ENCODE peak calls at places on chromosomes 13 and 19, in nine cellular contexts. One of them, this sample, is unnamed.

GRCh38 chr13:21240586-21240985 is 64.1 kb downstream of the MRPL57 start:
- DNase-seq in activated naive CD4-positive, alpha-beta T cell treated with anti-CD3 and anti-CD28 coated beads, Interleukin-2, amount 50 U/mL, for 16 hours: no peak
- DNase-seq in neural crest cell: no peak
- DNase-seq in thoracic aorta: no peak
- DNase-seq in tibial artery: no peak
- DNase-seq in stimulated activated CD4-positive, alpha-beta T cell treated with anti-CD3 and anti-CD28 coated beads, TNF-alpha, amount 100 ng/mL, for 4 hours: no peak
- DNase-seq in activated gamma-delta T cell treated with Interleukin-2 at 50 U/mL for 16 hours: no peak
- DNase-seq in cardiac fibroblast: peak; percentile 53
- DNase-seq in activated naive CD8-positive, alpha-beta T cell treated with anti-CD3 and anti-CD28 coated beads for 36 hours: no peak
- DNase-seq in this sample: no peak

GRCh38 chr19:40424637-40425449 is 949 bp downstream of the SERTAD1 start:
- DNase-seq in thoracic aorta: no peak
- DNase-seq in stimulated activated CD4-positive, alpha-beta T cell treated with anti-CD3 and anti-CD28 coated beads, TNF-alpha, amount 100 ng/mL, for 4 hours: no peak
- DNase-seq in tibial artery: no peak
- DNase-seq in neural crest cell: no peak
- DNase-seq in activated naive CD4-positive, alpha-beta T cell treated with anti-CD3 and anti-CD28 coated beads, Interleukin-2, amount 50 U/mL, for 16 hours: no peak
- DNase-seq in activated gamma-delta T cell treated with Interleukin-2 at 50 U/mL for 16 hours: no peak
- DNase-seq in cardiac fibroblast: peak; percentile 21
- DNase-seq in activated naive CD8-positive, alpha-beta T cell treated with anti-CD3 and anti-CD28 coated beads for 36 hours: no peak
- DNase-seq in this sample: no peak

GRCh38 chr19:58450836-58451357 is 525 bp upstream of the ZNF324B start:
- DNase-seq in neural crest cell: no peak
- DNase-seq in tibial artery: no peak
- DNase-seq in thoracic aorta: no peak
- DNase-seq in activated gamma-delta T cell treated with Interleukin-2 at 50 U/mL for 16 hours: no peak
- DNase-seq in cardiac fibroblast: no peak
- DNase-seq in activated naive CD8-positive, alpha-beta T cell treated with anti-CD3 and anti-CD28 coated beads for 36 hours: no peak
- DNase-seq in stimulated activated CD4-positive, alpha-beta T cell treated with anti-CD3 and anti-CD28 coated beads, TNF-alpha, amount 100 ng/mL, for 4 hours: no peak
- DNase-seq in activated naive CD4-positive, alpha-beta T cell treated with anti-CD3 and anti-CD28 coated beads, Interleukin-2, amount 50 U/mL, for 16 hours: no peak
- DNase-seq in this sample: no peak

GRCh38 chr19:55297267-55297666 is 13.5 kb downstream of the BRSK1 start:
- DNase-seq in neural crest cell: no peak
- DNase-seq in activated gamma-delta T cell treated with Interleukin-2 at 50 U/mL for 16 hours: no peak
- DNase-seq in tibial artery: no peak
- DNase-seq in activated naive CD4-positive, alpha-beta T cell treated with anti-CD3 and anti-CD28 coated beads, Interleukin-2, amount 50 U/mL, for 16 hours: no peak
- DNase-seq in activated naive CD8-positive, alpha-beta T cell treated with anti-CD3 and anti-CD28 coated beads for 36 hours: no peak
- DNase-seq in thoracic aorta: no peak
- DNase-seq in stimulated activated CD4-positive, alpha-beta T cell treated with anti-CD3 and anti-CD28 coated beads, TNF-alpha, amount 100 ng/mL, for 4 hours: no peak
- DNase-seq in cardiac fibroblast: no peak
- DNase-seq in this sample: no peak

GRCh38 chr13:63910406-63910957 is 2494.8 kb upstream of the PCDH20 start:
- DNase-seq in cardiac fibroblast: peak; percentile 19
- DNase-seq in tibial artery: no peak
- DNase-seq in activated naive CD4-positive, alpha-beta T cell treated with anti-CD3 and anti-CD28 coated beads, Interleukin-2, amount 50 U/mL, for 16 hours: no peak
- DNase-seq in thoracic aorta: no peak
- DNase-seq in activated naive CD8-positive, alpha-beta T cell treated with anti-CD3 and anti-CD28 coated beads for 36 hours: no peak
- DNase-seq in stimulated activated CD4-positive, alpha-beta T cell treated with anti-CD3 and anti-CD28 coated beads, TNF-alpha, amount 100 ng/mL, for 4 hours: no peak
- DNase-seq in neural crest cell: no peak
- DNase-seq in activated gamma-delta T cell treated with Interleukin-2 at 50 U/mL for 16 hours: no peak
- DNase-seq in this sample: no peak

GRCh38 chr19:7356899-7357627 is 8.3 kb downstream of the ARHGEF18 start:
- DNase-seq in thoracic aorta: no peak
- DNase-seq in cardiac fibroblast: no peak
- DNase-seq in neural crest cell: no peak
- DNase-seq in activated naive CD4-positive, alpha-beta T cell treated with anti-CD3 and anti-CD28 coated beads, Interleukin-2, amount 50 U/mL, for 16 hours: no peak
- DNase-seq in stimulated activated CD4-positive, alpha-beta T cell treated with anti-CD3 and anti-CD28 coated beads, TNF-alpha, amount 100 ng/mL, for 4 hours: no peak
- DNase-seq in activated gamma-delta T cell treated with Interleukin-2 at 50 U/mL for 16 hours: no peak
- DNase-seq in activated naive CD8-positive, alpha-beta T cell treated with anti-CD3 and anti-CD28 coated beads for 36 hours: no peak
- DNase-seq in tibial artery: no peak
- DNase-seq in this sample: no peak

GRCh38 chr19:42098781-42099180 is 22.8 kb downstream of the ZNF574 start:
- DNase-seq in tibial artery: no peak
- DNase-seq in cardiac fibroblast: no peak
- DNase-seq in activated naive CD8-positive, alpha-beta T cell treated with anti-CD3 and anti-CD28 coated beads for 36 hours: no peak
- DNase-seq in activated naive CD4-positive, alpha-beta T cell treated with anti-CD3 and anti-CD28 coated beads, Interleukin-2, amount 50 U/mL, for 16 hours: no peak
- DNase-seq in thoracic aorta: no peak
- DNase-seq in neural crest cell: no peak
- DNase-seq in stimulated activated CD4-positive, alpha-beta T cell treated with anti-CD3 and anti-CD28 coated beads, TNF-alpha, amount 100 ng/mL, for 4 hours: no peak
- DNase-seq in activated gamma-delta T cell treated with Interleukin-2 at 50 U/mL for 16 hours: no peak
- DNase-seq in this sample: no peak

GRCh38 chr13:113743366-113744195 is 15.4 kb upstream of the TMEM255B start:
- DNase-seq in cardiac fibroblast: no peak
- DNase-seq in stimulated activated CD4-positive, alpha-beta T cell treated with anti-CD3 and anti-CD28 coated beads, TNF-alpha, amount 100 ng/mL, for 4 hours: no peak
- DNase-seq in activated naive CD8-positive, alpha-beta T cell treated with anti-CD3 and anti-CD28 coated beads for 36 hours: no peak
- DNase-seq in tibial artery: no peak
- DNase-seq in activated gamma-delta T cell treated with Interleukin-2 at 50 U/mL for 16 hours: no peak
- DNase-seq in neural crest cell: no peak
- DNase-seq in activated naive CD4-positive, alpha-beta T cell treated with anti-CD3 and anti-CD28 coated beads, Interleukin-2, amount 50 U/mL, for 16 hours: no peak
- DNase-seq in thoracic aorta: no peak
- DNase-seq in this sample: no peak

GRCh38 chr13:27496851-27497250 is 46.5 kb upstream of the MTIF3 start:
- DNase-seq in activated naive CD8-positive, alpha-beta T cell treated with anti-CD3 and anti-CD28 coated beads for 36 hours: no peak
- DNase-seq in stimulated activated CD4-positive, alpha-beta T cell treated with anti-CD3 and anti-CD28 coated beads, TNF-alpha, amount 100 ng/mL, for 4 hours: no peak
- DNase-seq in cardiac fibroblast: no peak
- DNase-seq in thoracic aorta: no peak
- DNase-seq in activated naive CD4-positive, alpha-beta T cell treated with anti-CD3 and anti-CD28 coated beads, Interleukin-2, amount 50 U/mL, for 16 hours: no peak
- DNase-seq in neural crest cell: no peak
- DNase-seq in tibial artery: no peak
- DNase-seq in activated gamma-delta T cell treated with Interleukin-2 at 50 U/mL for 16 hours: no peak
- DNase-seq in this sample: no peak

This sample was measured in progenitor cell of endocrine pancreas.